ENCODE peak calls at places on chromosomes 3 and 15, in four cellular contexts. O is pancreas, R is bronchial epithelial cell, G is epithelial cell of esophagus. W is an unnamed sample.
A peak's percentile ranks its signal among the peaks of the same experiment; 100 is the strongest.

GRCh38 chr15:81492303-81492702 is 118.3 kb upstream of the TMC3 start:
- DNase-seq in R (no peak), G (peak; percentile 33), O (no peak), W (no peak)

GRCh38 chr3:45861043-45861846 is 19.3 kb upstream of the LZTFL1 start:
- DNase-seq in O (no peak), G (no peak), R (no peak), W (no peak)

GRCh38 chr15:73727330-73728018 is 25.7 kb downstream of the INSYN1 start:
- DNase-seq in G (peak; percentile 61), R (peak; percentile 68), O (no peak), W (no peak)

GRCh38 chr15:28107111-28107893 is 8.2 kb upstream of the OCA2 start:
- DNase-seq in G (peak; percentile 24), R (no peak), O (no peak), W (no peak)

GRCh38 chr15:70319466-70319865 is 221.7 kb upstream of the TLE3 start:
- DNase-seq in G (no peak), O (no peak), R (no peak), W (no peak)

GRCh38 chr3:146598486-146598885 is 6.7 kb downstream of the PLSCR5 start:
- DNase-seq in G (peak; percentile 74), O (no peak), R (peak; percentile 41), W (no peak)

GRCh38 chr15:51837784-51838183 is 8.3 kb downstream of the TMOD3 start:
- DNase-seq in G (no peak), O (no peak), R (no peak), W (no peak)

GRCh38 chr3:50173685-50174516 is 17.5 kb upstream of the GNAT1 start:
- DNase-seq in O (no peak), G (no peak), R (no peak), W (no peak)

GRCh38 chr3:71173421-71173975 is 410.0 kb downstream of the FOXP1 start:
- DNase-seq in G (no peak), R (no peak), O (no peak), W (no peak)

GRCh38 chr15:66023322-66023972 is 154.2 kb downstream of the RAB11A start:
- DNase-seq in O (no peak), R (no peak), G (no peak), W (no peak)

GRCh38 chr3:32951410-32951811 is at the start of gene CCR4:
- DNase-seq in O (no peak), R (no peak), G (no peak), W (no peak)

GRCh38 chr3:48151807-48152427 is 36.3 kb downstream of the CDC25A start:
- DNase-seq in R (no peak), G (no peak), O (peak; percentile 16), W (no peak)

GRCh38 chr15:76576526-76577279 is 240.1 kb downstream of the ISL2 start:
- DNase-seq in G (peak; percentile 19), R (no peak), O (peak; percentile 27), W (no peak)

GRCh38 chr3:60803812-60804211 is 447.4 kb downstream of the FHIT start:
- DNase-seq in R (no peak), O (no peak), G (no peak), W (no peak)

GRCh38 chr3:27554706-27555105 is 70.5 kb upstream of the SLC4A7 start:
- DNase-seq in O (no peak), G (no peak), R (no peak), W (no peak)

GRCh38 chr3:45227131-45227819 is 1.2 kb upstream of the TMEM158 start:
- DNase-seq in R (no peak), O (no peak), G (no peak), W (no peak)

GRCh38 chr3:59422312-59422711 is 372.5 kb upstream of the CFAP20DC start:
- DNase-seq in O (no peak), R (peak; percentile 91), G (peak; percentile 85), W (peak; percentile 33)

GRCh38 chr15:89301304-89302089 is 33.1 kb downstream of the POLG start:
- DNase-seq in G (no peak), O (no peak), R (no peak), W (no peak)

GRCh38 chr3:55330355-55330754 is 156.8 kb downstream of the WNT5A start:
- DNase-seq in G (peak; percentile 63), O (no peak), R (peak; percentile 91), W (peak; percentile 69)

GRCh38 chr3:72177075-72178050 is 392.4 kb upstream of the PROK2 start:
- DNase-seq in O (no peak), R (peak; percentile 59), G (peak; percentile 42), W (peak; percentile 35)

GRCh38 chr15:69661446-69661845 is 208.8 kb downstream of the RPLP1 start:
- DNase-seq in G (no peak), R (no peak), O (no peak), W (no peak)

GRCh38 chr3:116640119-116640518 is 69.5 kb upstream of the TUSC7 start:
- DNase-seq in G (no peak), O (no peak), R (no peak), W (no peak)

GRCh38 chr3:194220776-194221735 is 85.1 kb downstream of the HES1 start:
- DNase-seq in R (peak; percentile 75), G (peak; percentile 62), O (no peak), W (peak; percentile 41)

GRCh38 chr15:90211440-90212168 is 10.5 kb downstream of the SEMA4B start:
- DNase-seq in O (no peak), R (peak; percentile 97), G (peak; percentile 97), W (peak; percentile 98)

GRCh38 chr3:65166531-65166930 is 478.7 kb upstream of the ADAMTS9 start:
- DNase-seq in G (no peak), R (no peak), O (no peak), W (no peak)

GRCh38 chr3:195119461-195120198 is 151.3 kb downstream of the XXYLT1 start:
- DNase-seq in O (no peak), R (peak; percentile 44), G (peak; percentile 54), W (peak; percentile 46)

GRCh38 chr3:131338948-131339640 is 42.5 kb upstream of the NUDT16 start:
- DNase-seq in O (no peak), G (peak; percentile 14), R (peak; percentile 39), W (no peak)

GRCh38 chr15:84605225-84605882 is 4.5 kb downstream of the ZSCAN2 start:
- DNase-seq in G (no peak), O (no peak), R (no peak), W (no peak)

GRCh38 chr3:119294402-119294888 is 262 bp downstream of the ARHGAP31 start:
- DNase-seq in G (peak; percentile 32), O (peak; percentile 31), R (peak; percentile 29), W (peak; percentile 20)

GRCh38 chr3:53753518-53754183 is 92.6 kb downstream of the CHDH start:
- DNase-seq in R (peak; percentile 41), O (no peak), G (no peak), W (no peak)

GRCh38 chr3:21310891-21311290 is 440.1 kb downstream of the ZNF385D start:
- DNase-seq in G (no peak), O (no peak), R (peak; percentile 10), W (no peak)

GRCh38 chr3:166860217-166860616 is 519.9 kb downstream of the ZBBX start:
- DNase-seq in G (peak; percentile 63), R (peak; percentile 88), O (no peak), W (no peak)

GRCh38 chr3:166864473-166865467 is 515.3 kb downstream of the ZBBX start:
- DNase-seq in O (no peak), R (no peak), G (no peak), W (no peak)
- TF ChIP-seq CTCF in O (no peak), R (no peak), G (no peak), W (no peak)

DNA sequence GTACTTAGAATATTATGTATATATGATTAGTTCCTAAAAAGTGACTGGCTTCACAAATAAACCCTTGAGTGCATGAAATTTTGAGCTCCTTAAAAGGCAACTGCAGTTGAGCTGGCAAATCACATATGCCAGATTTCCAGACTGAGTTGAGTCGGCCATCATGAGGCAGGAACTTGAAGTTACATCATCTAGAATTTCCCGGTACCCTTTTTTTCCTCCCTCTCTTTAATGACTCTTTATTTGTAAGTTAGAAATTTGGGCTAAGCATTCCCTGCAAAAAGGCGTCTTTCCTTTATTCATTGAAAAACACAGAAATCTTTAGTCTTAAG is 162.6 kb downstream of the FNDC3B start:
- DNase-seq in O (no peak), G (peak; percentile 64), R (peak; percentile 62), W (no peak)
- TF ChIP-seq CTCF in O (no peak), G (peak; percentile 17), R (no peak), W (no peak)

GRCh38 chr3:31815631-31816440 is 165.2 kb downstream of the OSBPL10 start:
- DNase-seq in O (no peak), R (no peak), G (no peak), W (no peak)

GRCh38 chr3:31817411-31817966 is 163.6 kb downstream of the OSBPL10 start:
- DNase-seq in O (no peak), R (no peak), G (no peak), W (no peak)

GRCh38 chr3:31813197-31813596 is 167.9 kb downstream of the OSBPL10 start:
- DNase-seq in R (peak; percentile 45), G (peak; percentile 52), O (no peak), W (no peak)

GRCh38 chr3:31813686-31814085 is 167.4 kb downstream of the OSBPL10 start:
- DNase-seq in G (peak; percentile 68), R (peak; percentile 53), O (no peak), W (peak; percentile 2)

GRCh38 chr3:31815006-31815405 is 166.1 kb downstream of the OSBPL10 start:
- DNase-seq in R (no peak), O (no peak), G (no peak), W (no peak)
- TF ChIP-seq CTCF in R (no peak), O (no peak), G (no peak), W (no peak)

GRCh38 chr3:120461416-120461815 is 10.6 kb upstream of the FSTL1 start:
- DNase-seq in G (no peak), O (no peak), R (no peak), W (no peak)
- TF ChIP-seq CTCF in G (no peak), O (no peak), R (no peak), W (no peak)

W was measured in RWPE1.